ENCODE peak calls at places on chromosomes 5 and 9, in nine cellular contexts. A is stimulated activated CD4-positive, alpha-beta T cell treated with anti-CD3 and anti-CD28 coated beads, Interleukin-4, amount 100 ng/mL, for 24 hours; M is kidney tubule cell; D is GM06990; V is stimulated activated naive CD4-positive, alpha-beta T cell; U is DMS153; P is smooth muscle cell of the brain vasculature; O is foreskin melanocyte; G is neural crest cell. R is an unnamed sample.

GRCh38 chr9:87601175-87601574 is 103.5 kb downstream of the DAPK1 start:
- DNase-seq in M (no peak), G (no peak), A (no peak), D (no peak), P (no peak), U (no peak), V (no peak), O (no peak), R (no peak)

GRCh38 chr5:106875591-106876297 is 795.0 kb downstream of the EFNA5 start:
- DNase-seq in M (peak), P (no peak), G (no peak), A (no peak), O (no peak), D (peak), V (no peak), U (no peak), R (no peak)

GRCh38 chr5:112995764-112996618 is 19.4 kb downstream of the DCP2 start:
- DNase-seq in D (no peak), M (peak), U (no peak), P (no peak), A (peak), O (peak), V (peak), G (peak), R (peak)

GRCh38 chr5:152532714-152533113 is 127.6 kb upstream of the NMUR2 start:
- DNase-seq in A (no peak), U (peak), M (peak), G (no peak), V (no peak), O (peak), D (no peak), P (peak), R (peak)

GRCh38 chr5:169836835-169837234 is 143.5 kb downstream of the INSYN2B start:
- DNase-seq in V (no peak), A (no peak), M (no peak), D (no peak), O (no peak), P (no peak), U (no peak), G (no peak), R (no peak)

GRCh38 chr5:34490501-34491250 is 165.5 kb upstream of the RAI14 start:
- DNase-seq in A (no peak), G (no peak), O (no peak), U (peak), P (no peak), V (no peak), D (peak), M (no peak), R (no peak)

GRCh38 chr5:1244976-1245375 is 19.8 kb downstream of the SLC6A18 start:
- DNase-seq in G (no peak), A (no peak), M (no peak), D (no peak), V (no peak), U (no peak), O (no peak), P (no peak), R (no peak)

GRCh38 chr9:112784020-112784788 is 33.6 kb downstream of the SNX30 start:
- DNase-seq in V (no peak), A (no peak), D (no peak), M (peak), G (peak), O (no peak), P (no peak), U (peak), R (no peak)

GRCh38 chr9:124320062-124320973 is 62.6 kb downstream of the NEK6 start:
- DNase-seq in M (peak), U (peak), D (no peak), G (peak), P (no peak), V (no peak), A (peak), O (peak), R (no peak)

GRCh38 chr5:132237670-132238069 is 10.0 kb upstream of the P4HA2 start:
- DNase-seq in G (no peak), A (no peak), P (no peak), O (no peak), V (no peak), U (no peak), M (no peak), D (no peak), R (no peak)

GRCh38 chr5:141559481-141559880 is 59.3 kb downstream of the DIAPH1 start:
- DNase-seq in M (peak), G (no peak), D (no peak), V (no peak), U (no peak), A (no peak), O (no peak), P (no peak), R (no peak)

GRCh38 chr5:157511656-157512644 is 51.9 kb downstream of the NIPAL4 start:
- DNase-seq in M (peak), G (peak), V (no peak), D (no peak), O (peak), P (peak), A (peak), U (no peak), R (peak)

GRCh38 chr9:35051069-35051967 is 21.1 kb downstream of the VCP start:
- DNase-seq in G (peak), A (peak), P (no peak), U (peak), O (peak), V (peak), M (peak), D (no peak), R (no peak)

GRCh38 chr5:159971038-159971437 is 37.9 kb upstream of the TTC1 start:
- DNase-seq in G (no peak), M (peak), U (no peak), A (no peak), V (no peak), P (no peak), D (no peak), O (no peak), R (no peak)

GRCh38 chr9:95182854-95183563 is 134.5 kb downstream of the FANCC start:
- DNase-seq in D (no peak), G (no peak), M (peak), U (no peak), A (no peak), P (peak), O (no peak), V (no peak), R (no peak)

GRCh38 chr5:135364416-135365262 is 34.4 kb downstream of the MACROH2A1 start:
- DNase-seq in O (no peak), P (no peak), A (no peak), V (no peak), M (no peak), G (no peak), U (peak), D (no peak), R (no peak)

GRCh38 chr5:53820802-53821171 is 260.3 kb downstream of the NDUFS4 start:
- DNase-seq in M (no peak), G (no peak), A (no peak), O (no peak), V (no peak), U (no peak), P (no peak), D (no peak), R (no peak)

GRCh38 chr5:169576181-169576598 is 7.4 kb upstream of the SPDL1 start:
- DNase-seq in O (no peak), M (peak), G (no peak), U (no peak), P (no peak), A (no peak), V (no peak), D (no peak), R (no peak)

GRCh38 chr9:101582593-101582992 is 12.2 kb downstream of the PPP3R2 start:
- DNase-seq in M (peak), V (no peak), D (no peak), G (no peak), A (no peak), O (peak), P (no peak), U (no peak), R (no peak)

GRCh38 chr9:31799953-31800609 is 584.4 kb upstream of the ACO1 start:
- DNase-seq in D (no peak), V (no peak), A (peak), U (peak), O (peak), G (no peak), P (peak), M (peak), R (no peak)

GRCh38 chr5:171630047-171630669 is 155.5 kb upstream of the SMIM23 start:
- DNase-seq in G (peak), V (no peak), A (no peak), U (no peak), O (peak), D (no peak), M (peak), P (no peak), R (no peak)

GRCh38 chr5:154520861-154521453 is 42.9 kb upstream of the HAND1 start:
- DNase-seq in V (no peak), A (no peak), M (peak), G (peak), P (no peak), D (no peak), U (no peak), O (no peak), R (no peak)

GRCh38 chr9:75552941-75553340 is 337.5 kb upstream of the PCSK5 start:
- DNase-seq in A (no peak), M (peak), D (no peak), U (no peak), V (no peak), P (no peak), O (no peak), G (no peak), R (no peak)

GRCh38 chr5:159792180-159792579 is 124.1 kb upstream of the ADRA1B start:
- DNase-seq in G (no peak), O (no peak), V (no peak), P (no peak), M (no peak), A (no peak), U (no peak), D (no peak), R (no peak)

GRCh38 chr5:149834246-149834855 is 104.2 kb downstream of the PPARGC1B start:
- DNase-seq in O (no peak), G (peak), D (no peak), V (peak), P (peak), M (peak), A (peak), U (peak), R (peak)

GRCh38 chr9:130872912-130873503 is 23.6 kb downstream of the QRFP start:
- DNase-seq in V (no peak), D (no peak), A (no peak), O (no peak), G (no peak), U (no peak), M (no peak), P (no peak), R (no peak)

GRCh38 chr5:113166710-113167366 is 190.2 kb downstream of the DCP2 start:
- DNase-seq in U (no peak), A (no peak), V (no peak), O (no peak), P (peak), G (no peak), M (peak), D (no peak), R (peak)

GRCh38 chr9:81455417-81455816 is 233.9 kb downstream of the TLE1 start:
- DNase-seq in V (no peak), A (no peak), D (no peak), G (no peak), O (no peak), M (no peak), P (no peak), U (no peak), R (no peak)

GRCh38 chr5:9054322-9054721 is 491.6 kb downstream of the SEMA5A start:
- DNase-seq in M (no peak), V (no peak), G (no peak), D (no peak), A (no peak), O (no peak), P (no peak), U (no peak), R (no peak)

GRCh38 chr5:15383469-15383868 is 116.5 kb upstream of the FBXL7 start:
- DNase-seq in U (peak), D (no peak), G (no peak), P (no peak), A (no peak), O (no peak), M (peak), V (no peak), R (no peak)

GRCh38 chr5:172920447-172920849 is 38.8 kb upstream of the RPL26L1 start:
- DNase-seq in G (no peak), U (no peak), O (no peak), A (no peak), M (peak), D (no peak), P (peak), V (no peak), R (no peak)

GRCh38 chr9:121708768-121709488 is 57.5 kb downstream of the DAB2IP start:
- DNase-seq in P (no peak), D (no peak), V (no peak), M (no peak), A (no peak), G (no peak), O (no peak), U (no peak), R (no peak)

GRCh38 chr9:26170224-26170623 is 492.0 kb upstream of the TUSC1 start:
- DNase-seq in A (no peak), D (no peak), O (no peak), U (no peak), V (no peak), M (peak), G (no peak), P (no peak), R (no peak)

GRCh38 chr5:152644316-152644715 is 239.2 kb upstream of the NMUR2 start:
- DNase-seq in M (no peak), V (no peak), D (no peak), O (no peak), U (no peak), P (no peak), A (no peak), G (no peak), R (no peak)

GRCh38 chr5:95050708-95051107 is 234.2 kb downstream of the MCTP1 start:
- DNase-seq in A (no peak), U (no peak), P (no peak), V (no peak), M (no peak), O (no peak), D (no peak), G (no peak), R (no peak)

GRCh38 chr9:109258619-109259321 is 62.1 kb downstream of the EPB41L4B start:
- DNase-seq in A (no peak), G (no peak), D (no peak), V (no peak), P (no peak), O (no peak), U (no peak), M (no peak), R (no peak)

GRCh38 chr5:158364367-158364766 is 505.4 kb upstream of the CLINT1 start:
- DNase-seq in U (no peak), O (no peak), A (no peak), V (no peak), D (no peak), M (no peak), P (no peak), G (no peak), R (no peak)

GRCh38 chr5:93395891-93396465 is 185.0 kb downstream of the NR2F1-AS1 start:
- DNase-seq in U (no peak), V (no peak), M (no peak), D (no peak), O (no peak), P (no peak), G (no peak), A (no peak), R (no peak)